ENCODE peak calls at places on chromosome 20, in nine cellular contexts. E is iris pigment epithelial cell; J is EL; K is hippocampal formation; Q is stimulated activated CD4-positive, alpha-beta T cell treated with anti-CD3 and anti-CD28 coated beads, Interleukin-4, amount 100 ng/mL, for 24 hours; I is spleen; X is effector memory CD8-positive, alpha-beta T cell; N is cardiac muscle cell; V is SJSA1. B is an unnamed sample.
A peak's percentile ranks its signal among the peaks of the same experiment; 100 is the strongest.

GRCh38 chr20:32191422-32191821 is 16.1 kb downstream of the PLAGL2 start:
- DNase-seq in E (no peak), J (no peak), K (no peak), Q (no peak), I (no peak), X (no peak), N (no peak), V (no peak), B (no peak)

GRCh38 chr20:63136296-63136695 is 79.6 kb downstream of the YTHDF1 start:
- DNase-seq in E (no peak), J (no peak), K (no peak), Q (no peak), I (peak; percentile 31), X (no peak), N (no peak), V (no peak), B (no peak)

GRCh38 chr20:63697357-63697867 is 960 bp downstream of the TNFRSF6B start:
- DNase-seq in E (no peak), J (no peak), K (no peak), Q (no peak), I (peak; percentile 77), X (no peak), N (no peak), V (no peak), B (no peak)

GRCh38 chr20:9617062-9617461 is 102.7 kb downstream of the LAMP5 start:
- DNase-seq in E (peak; percentile 63), J (peak; percentile 58), K (peak; percentile 82), Q (peak; percentile 45), I (no peak), X (peak; percentile 17), N (peak; percentile 81), V (peak; percentile 22), B (peak; percentile 17)

GRCh38 chr20:63210011-63210605 is 5.8 kb downstream of the YTHDF1 start:
- DNase-seq in E (no peak), J (no peak), K (no peak), Q (no peak), I (no peak), X (no peak), N (no peak), V (no peak), B (no peak)

GRCh38 chr20:57062696-57063270 is 203.7 kb downstream of the BMP7 start:
- DNase-seq in E (no peak), J (no peak), K (no peak), Q (no peak), I (no peak), X (no peak), N (no peak), V (no peak), B (no peak)

GRCh38 chr20:17491488-17491887 is 39.7 kb downstream of the BFSP1 start:
- DNase-seq in E (no peak), J (no peak), K (no peak), Q (no peak), I (no peak), X (no peak), N (no peak), V (no peak), B (no peak)

GRCh38 chr20:18991012-18991411 is 177.4 kb downstream of the SCP2D1 start:
- DNase-seq in E (no peak), J (no peak), K (no peak), Q (no peak), I (no peak), X (no peak), N (no peak), V (no peak), B (no peak)

GRCh38 chr20:64068381-64069208 is 5.6 kb downstream of the TCEA2 start:
- DNase-seq in E (no peak), J (no peak), K (no peak), Q (no peak), I (no peak), X (no peak), N (no peak), V (no peak), B (no peak)

GRCh38 chr20:51388756-51389542 is 153.6 kb downstream of the NFATC2 start:
- DNase-seq in E (peak; percentile 47), J (peak; percentile 7), K (no peak), Q (no peak), I (no peak), X (no peak), N (no peak), V (no peak), B (no peak)

GRCh38 chr20:53900380-53900999 is 169.9 kb downstream of the BCAS1 start:
- DNase-seq in E (peak; percentile 80), J (peak; percentile 86), K (no peak), Q (no peak), I (no peak), X (no peak), N (no peak), V (peak; percentile 64), B (no peak)

GRCh38 chr20:25139061-25139705 is 56.3 kb upstream of the ENTPD6 start:
- DNase-seq in E (no peak), J (no peak), K (no peak), Q (no peak), I (no peak), X (no peak), N (peak; percentile 22), V (no peak), B (no peak)

GRCh38 chr20:1423625-1424106 is 30.8 kb upstream of the FKBP1A start:
- DNase-seq in E (peak; percentile 85), J (peak; percentile 26), K (peak; percentile 14), Q (no peak), I (no peak), X (no peak), N (peak; percentile 43), V (no peak), B (no peak)

GRCh38 chr20:15107952-15108351 is 770.5 kb upstream of the FLRT3 start:
- DNase-seq in E (no peak), J (no peak), K (no peak), Q (no peak), I (no peak), X (no peak), N (no peak), V (no peak), B (no peak)

GRCh38 chr20:61166324-61166723 is 85.7 kb upstream of the CDH4 start:
- DNase-seq in E (peak; percentile 39), J (peak; percentile 66), K (no peak), Q (no peak), I (no peak), X (no peak), N (no peak), V (peak; percentile 14), B (no peak)

GRCh38 chr20:33811763-33812672 is 870 bp downstream of the CHMP4B start:
- DNase-seq in E (peak; percentile 94), J (peak; percentile 91), K (no peak), Q (peak; percentile 39), I (peak; percentile 85), X (peak; percentile 16), N (peak; percentile 36), V (peak; percentile 62), B (no peak)

GRCh38 chr20:63572788-63573738 is 976 bp downstream of the HELZ2 start:
- DNase-seq in E (no peak), J (no peak), K (no peak), Q (no peak), I (peak; percentile 80), X (no peak), N (no peak), V (no peak), B (no peak)

GRCh38 chr20:57392512-57393271 is 1.5 kb downstream of the RBM38 start:
- DNase-seq in E (no peak), J (no peak), K (no peak), Q (peak; percentile 75), I (peak; percentile 96), X (peak; percentile 91), N (no peak), V (no peak), B (peak; percentile 66)

GRCh38 chr20:7499201-7499600 is 441.1 kb downstream of the HAO1 start:
- DNase-seq in E (no peak), J (no peak), K (no peak), Q (no peak), I (no peak), X (no peak), N (no peak), V (no peak), B (no peak)

GRCh38 chr20:9442858-9443257 is 71.5 kb upstream of the LAMP5 start:
- DNase-seq in E (no peak), J (no peak), K (no peak), Q (no peak), I (no peak), X (no peak), N (no peak), V (no peak), B (no peak)

GRCh38 chr20:58707770-58708169 is 15.2 kb downstream of the NPEPL1 start:
- DNase-seq in E (no peak), J (no peak), K (no peak), Q (no peak), I (peak; percentile 36), X (no peak), N (no peak), V (no peak), B (no peak)

GRCh38 chr20:39853050-39853449 is 836.0 kb downstream of the MAFB start:
- DNase-seq in E (no peak), J (peak; percentile 38), K (no peak), Q (no peak), I (no peak), X (no peak), N (no peak), V (no peak), B (no peak)

GRCh38 chr20:38123021-38123587 is 42.0 kb downstream of the TGM2 start:
- DNase-seq in E (peak; percentile 83), J (peak; percentile 60), K (no peak), Q (no peak), I (peak; percentile 10), X (no peak), N (no peak), V (peak; percentile 49), B (no peak)

GRCh38 chr20:52975024-52975732 is 3.0 kb downstream of the TSHZ2 start:
- DNase-seq in E (no peak), J (no peak), K (no peak), Q (peak; percentile 64), I (no peak), X (no peak), N (peak; percentile 47), V (no peak), B (no peak)

GRCh38 chr20:19947611-19948264 is 69.4 kb upstream of the NAA20 start:
- DNase-seq in E (peak; percentile 75), J (peak; percentile 32), K (no peak), Q (no peak), I (no peak), X (no peak), N (no peak), V (peak; percentile 45), B (no peak)

GRCh38 chr20:9040874-9041524 is 27.9 kb upstream of the PLCB4 start:
- DNase-seq in E (peak; percentile 53), J (peak; percentile 43), K (no peak), Q (no peak), I (no peak), X (no peak), N (no peak), V (no peak), B (no peak)

GRCh38 chr20:24766826-24767622 is 182.0 kb upstream of the CST7 start:
- DNase-seq in E (no peak), J (no peak), K (no peak), Q (no peak), I (no peak), X (no peak), N (no peak), V (no peak), B (no peak)

GRCh38 chr20:63053430-63054102 is 46.8 kb upstream of the BHLHE23 start:
- DNase-seq in E (no peak), J (no peak), K (no peak), Q (no peak), I (peak; percentile 41), X (no peak), N (no peak), V (no peak), B (no peak)

GRCh38 chr20:24741673-24742072 is 207.4 kb upstream of the CST7 start:
- DNase-seq in E (no peak), J (no peak), K (no peak), Q (no peak), I (no peak), X (no peak), N (no peak), V (no peak), B (no peak)